ENCODE peak calls at places on chromosomes 4 and X, in eight cellular contexts. O, D, Y, T, N, C, F and Z are unnamed samples.

GRCh38 chr4:147927377-147928137 is 195.7 kb downstream of the ARHGAP10 start:
- DNase-seq in O (no peak), D (no peak), Y (no peak), T (no peak), N (no peak), C (no peak), F (no peak), Z (peak)

GRCh38 chrX:129522184-129523059 is 868 bp downstream of the SMARCA1 start:
- DNase-seq in O (peak), D (peak), Y (no peak), T (peak), N (no peak), C (peak), F (no peak), Z (peak)

GRCh38 chr4:155878611-155879010 is 12.5 kb upstream of the ASIC5 start:
- DNase-seq in O (no peak), D (no peak), Y (no peak), T (no peak), N (no peak), C (no peak), F (no peak), Z (no peak)

GRCh38 chrX:1031521-1032430 is 180.7 kb downstream of the CRLF2 start:
- DNase-seq in O (no peak), D (no peak), Y (no peak), T (no peak), N (no peak), C (no peak), F (no peak), Z (no peak)

GRCh38 chr4:164949448-164950118 is 27.9 kb downstream of the TRIM61 start:
- DNase-seq in O (no peak), D (no peak), Y (no peak), T (no peak), N (no peak), C (no peak), F (no peak), Z (no peak)

GRCh38 chr4:167105857-167106256 is 128.4 kb downstream of the SPOCK3 start:
- DNase-seq in O (no peak), D (no peak), Y (no peak), T (no peak), N (no peak), C (no peak), F (no peak), Z (no peak)

GRCh38 chr4:111923786-111924185 is 221.5 kb upstream of the FAM241A start:
- DNase-seq in O (no peak), D (no peak), Y (no peak), T (no peak), N (no peak), C (no peak), F (no peak), Z (no peak)

GRCh38 chr4:163764569-163764968 is 270.1 kb downstream of the TMA16 start:
- DNase-seq in O (no peak), D (no peak), Y (no peak), T (no peak), N (no peak), C (no peak), F (no peak), Z (no peak)

GRCh38 chr4:70772929-70773555 is 51.3 kb downstream of the RUFY3 start:
- DNase-seq in O (no peak), D (no peak), Y (no peak), T (no peak), N (no peak), C (no peak), F (no peak), Z (no peak)

GRCh38 chrX:40952855-40953254 is 132.4 kb upstream of the USP9X start:
- DNase-seq in O (no peak), D (no peak), Y (peak), T (no peak), N (no peak), C (no peak), F (peak), Z (no peak)

GRCh38 chr4:94363136-94363655 is 20.6 kb upstream of the HPGDS start:
- DNase-seq in O (peak), D (no peak), Y (no peak), T (no peak), N (no peak), C (no peak), F (no peak), Z (no peak)

GRCh38 chr4:907691-908437 is 24.3 kb downstream of the GAK start:
- DNase-seq in O (no peak), D (no peak), Y (no peak), T (no peak), N (no peak), C (no peak), F (no peak), Z (no peak)

GRCh38 chr4:103074598-103075434 is 1.7 kb downstream of the SLC9B2 start:
- DNase-seq in O (no peak), D (no peak), Y (no peak), T (no peak), N (no peak), C (no peak), F (no peak), Z (no peak)

GRCh38 chr4:87982446-87982845 is 6.9 kb downstream of the SPP1 start:
- DNase-seq in O (no peak), D (no peak), Y (no peak), T (no peak), N (no peak), C (no peak), F (no peak), Z (no peak)

GRCh38 chrX:134013092-134013497 is 27.7 kb upstream of the GPC3 start:
- DNase-seq in O (no peak), D (no peak), Y (no peak), T (no peak), N (no peak), C (no peak), F (no peak), Z (no peak)

GRCh38 chr4:72525938-72526337 is 43.1 kb downstream of the ADAMTS3 start:
- DNase-seq in O (no peak), D (no peak), Y (no peak), T (no peak), N (no peak), C (peak), F (no peak), Z (peak)

GRCh38 chr4:150746156-150746555 is 164.2 kb downstream of the MAB21L2 start:
- DNase-seq in O (no peak), D (no peak), Y (no peak), T (no peak), N (no peak), C (no peak), F (no peak), Z (no peak)

GRCh38 chr4:110854021-110854678 is 231.3 kb upstream of the PITX2 start:
- DNase-seq in O (no peak), D (no peak), Y (no peak), T (no peak), N (no peak), C (no peak), F (no peak), Z (no peak)

GRCh38 chr4:147580396-147580795 is 36.8 kb upstream of the TMEM184C start:
- DNase-seq in O (no peak), D (no peak), Y (no peak), T (no peak), N (no peak), C (no peak), F (no peak), Z (no peak)